ENCODE peak calls at places on chromosomes 13 and 19, in eight cellular contexts. J is IMR-90, F is stomach, C is spleen, Z is OCI-LY7, B is cardiac muscle cell, D is neuronal stem cell, U is hepatocyte. V is an unnamed sample.
A peak's percentile ranks its signal among the peaks of the same experiment; 100 is the strongest.

GRCh38 chr13:30257433-30258099 is 49.8 kb downstream of the KATNAL1 start:
- DNase-seq in F (no peak), J (peak; percentile 9), D (peak; percentile 46), U (peak; percentile 6), Z (peak; percentile 54), B (peak; percentile 75), C (no peak), V (no peak)

GRCh38 chr19:29098863-29099481 is 114.0 kb downstream of the UQCRFS1 start:
- DNase-seq in Z (no peak), B (no peak), C (peak; percentile 49), U (peak; percentile 75), D (no peak), J (peak; percentile 77), F (peak; percentile 31), V (peak; percentile 82)

GRCh38 chr19:34963531-34964406 is at the start of gene ZNF792:
- DNase-seq in D (peak; percentile 40), B (peak; percentile 88), F (peak; percentile 70), C (peak; percentile 90), Z (peak; percentile 70), J (peak; percentile 34), U (peak; percentile 81), V (peak; percentile 89)

GRCh38 chr19:55418185-55418584 is 10.6 kb upstream of the UBE2S start:
- DNase-seq in B (peak; percentile 85), D (peak; percentile 67), J (peak; percentile 91), Z (peak; percentile 76), U (peak; percentile 84), F (peak; percentile 57), C (no peak), V (no peak)

GRCh38 chr13:48571121-48571901 is 38.4 kb upstream of the RCBTB2 start:
- DNase-seq in B (peak; percentile 36), J (peak; percentile 81), D (no peak), C (no peak), F (no peak), Z (peak; percentile 30), U (peak; percentile 38), V (no peak)

GRCh38 chr13:50365683-50366391 is 350.6 kb downstream of the KCNRG start:
- DNase-seq in B (no peak), J (no peak), Z (peak; percentile 56), D (no peak), F (no peak), C (no peak), U (peak; percentile 13), V (no peak)

GRCh38 chr13:66805657-66806056 is 424.5 kb downstream of the PCDH9 start:
- DNase-seq in U (no peak), F (peak; percentile 35), D (no peak), B (no peak), Z (no peak), J (peak; percentile 54), C (no peak), V (peak; percentile 24)

GRCh38 chr19:16371540-16371986 is 46.9 kb downstream of the KLF2 start:
- DNase-seq in J (no peak), C (peak; percentile 98), F (peak; percentile 85), U (no peak), D (no peak), B (no peak), Z (peak; percentile 92), V (peak; percentile 89)

GRCh38 chr19:6415592-6416190 is 8.9 kb downstream of the KHSRP start:
- DNase-seq in Z (no peak), D (no peak), C (no peak), B (no peak), J (no peak), F (no peak), U (no peak), V (no peak)

DNA sequence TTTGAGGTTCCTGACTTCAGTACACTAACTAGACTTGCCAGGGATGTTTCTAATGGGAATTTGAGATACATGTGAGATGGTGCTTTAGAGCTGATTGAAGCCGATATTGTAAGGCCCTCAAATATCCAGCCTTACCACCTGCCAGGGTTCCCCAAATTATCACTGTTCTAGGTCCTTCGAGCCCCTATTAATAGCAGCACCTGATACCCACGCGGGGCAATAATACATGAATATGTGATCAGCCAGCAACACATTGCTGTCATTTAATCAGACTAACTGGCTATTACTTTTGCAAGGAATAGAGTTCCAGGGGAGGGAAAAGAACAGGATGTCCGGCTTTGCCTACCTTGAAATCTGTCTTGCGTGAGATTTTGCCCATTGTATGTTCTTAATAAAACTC is 5.1 kb downstream of the RGCC start:
- DNase-seq in J (no peak), C (no peak), B (no peak), U (no peak), F (no peak), Z (peak; percentile 20), D (no peak), V (no peak)
- H3K4me1 ChIP-seq in J (peaks cover 21% of the 10 kb centered on the region), C (peaks cover 31% of the 10 kb centered on the region), B (no peaks in the 10 kb centered on the region), U (peaks cover 8% of the 10 kb centered on the region), F (peaks cover 27% of the 10 kb centered on the region), Z (peaks cover 73% of the 10 kb centered on the region), D (peaks cover 2% of the 10 kb centered on the region), V (peaks cover 6% of the 10 kb centered on the region)

GRCh38 chr13:113026391-113026910 is 57.4 kb downstream of the MCF2L start:
- DNase-seq in D (no peak), B (no peak), F (no peak), U (no peak), J (no peak), C (no peak), Z (no peak), V (peak; percentile 49)
- H3K9me3 ChIP-seq in D (peaks cover 2% of the 10 kb centered on the region), B (no peaks in the 10 kb centered on the region), F (no peaks in the 10 kb centered on the region), U (no peaks in the 10 kb centered on the region), J (no peaks in the 10 kb centered on the region), C (no peaks in the 10 kb centered on the region), Z (no peaks in the 10 kb centered on the region), V (no peaks in the 10 kb centered on the region)

DNA sequence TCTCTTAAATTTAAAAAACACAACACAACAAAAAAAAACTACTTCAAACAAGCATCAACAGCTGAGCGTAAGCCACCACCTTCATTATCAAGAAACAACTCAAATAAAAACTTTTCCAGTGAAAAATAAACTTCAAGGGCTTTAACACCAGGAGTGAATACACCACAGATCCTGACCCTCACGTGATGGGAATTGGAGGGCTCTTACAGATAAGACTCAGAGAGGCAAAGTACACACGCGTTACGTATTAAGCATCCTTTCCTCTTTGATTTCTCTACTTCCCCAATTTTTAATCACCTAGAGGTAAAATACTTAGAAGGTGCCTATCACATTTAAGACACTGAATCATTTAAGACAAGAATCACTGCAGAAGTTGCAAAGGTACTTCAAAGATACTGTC is 588 bp upstream of the STARD13 start:
- DNase-seq in J (no peak), D (no peak), F (no peak), B (peak; percentile 47), Z (no peak), U (peak; percentile 72), C (no peak), V (no peak)
- H3K4me1 ChIP-seq in J (peaks cover 16% of the 10 kb centered on the region), D (peaks cover 2% of the 10 kb centered on the region), F (peaks cover 61% of the 10 kb centered on the region), B (peaks cover 17% of the 10 kb centered on the region), Z (no peaks in the 10 kb centered on the region), U (peaks cover 19% of the 10 kb centered on the region), C (no peaks in the 10 kb centered on the region), V (peaks cover 3% of the 10 kb centered on the region)

DNA sequence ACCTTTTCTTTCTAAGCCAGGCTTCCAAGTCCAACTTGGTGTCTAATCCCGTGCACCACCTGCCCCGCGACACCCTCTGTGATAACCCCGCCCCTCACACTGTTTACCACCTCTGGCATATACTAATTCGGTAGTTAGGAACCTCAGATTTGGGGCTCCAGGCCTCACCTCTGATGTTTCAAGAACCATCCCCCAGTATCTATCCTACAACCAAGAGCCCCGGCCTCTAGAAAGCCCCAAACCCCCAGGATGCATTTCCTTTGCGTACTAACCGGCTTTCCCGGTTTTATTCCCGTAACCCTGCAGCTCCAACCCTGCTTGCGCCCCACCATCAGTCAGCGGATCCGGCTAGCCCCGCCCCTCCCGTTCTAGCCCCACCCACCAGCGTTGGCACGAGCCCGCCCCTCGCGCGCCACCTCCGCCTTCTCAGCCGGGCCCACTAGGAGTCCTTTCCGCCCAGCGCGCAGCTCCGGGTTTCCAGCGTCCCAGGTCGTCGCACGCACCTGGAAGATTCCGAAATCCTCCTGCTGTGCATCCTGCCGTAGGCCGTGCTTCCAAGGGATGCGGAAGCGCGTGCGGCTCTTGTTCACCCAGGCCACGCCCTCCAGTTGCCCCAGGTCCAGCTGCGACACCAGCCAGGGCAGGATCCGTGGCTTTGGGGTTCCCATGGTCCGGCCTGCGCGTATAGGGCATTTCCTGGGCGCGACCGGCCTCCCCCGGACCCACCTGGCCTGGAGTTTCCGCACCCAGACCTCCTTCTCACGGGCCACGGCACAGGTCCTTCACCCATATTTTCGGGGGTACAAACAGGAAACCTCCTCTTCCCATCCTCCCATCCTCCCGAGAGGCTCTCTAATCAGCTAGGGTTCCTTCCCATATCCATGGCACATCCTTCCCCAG is 1.2 kb downstream of the IRF3 start:
- DNase-seq in B (peak; percentile 89), F (peak; percentile 93), U (peak; percentile 96), C (peak; percentile 97), D (peak; percentile 83), J (peak; percentile 67), Z (peak; percentile 80), V (peak; percentile 89)
- H3K9me3 ChIP-seq in B (no peaks in the 10 kb centered on the region), F (no peaks in the 10 kb centered on the region), U (no peaks in the 10 kb centered on the region), C (no peaks in the 10 kb centered on the region), D (peaks cover 4% of the 10 kb centered on the region), J (no peaks in the 10 kb centered on the region), Z (no peaks in the 10 kb centered on the region), V (no peaks in the 10 kb centered on the region)

DNA sequence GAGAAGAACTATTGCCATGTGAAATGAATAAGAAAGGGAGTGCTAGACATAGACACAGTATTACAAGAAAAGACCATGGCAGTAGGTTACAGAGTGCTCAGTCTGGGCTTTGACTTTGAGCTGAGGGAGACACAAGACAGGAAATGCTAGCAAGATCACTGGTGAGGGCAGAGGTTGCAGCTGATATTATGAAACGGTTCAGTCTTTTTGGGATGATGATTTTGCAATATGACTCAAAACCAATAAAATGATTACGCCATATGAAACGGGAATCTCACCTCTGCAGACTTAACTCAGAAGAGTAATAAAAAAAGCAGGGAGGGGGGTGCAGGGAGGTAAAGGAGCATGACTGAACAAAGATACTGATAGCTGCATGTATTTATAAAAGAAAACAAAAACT is 123.1 kb downstream of the RBM26 start:
- DNase-seq in J (no peak), C (no peak), D (no peak), F (no peak), Z (no peak), B (no peak), U (peak; percentile 35), V (no peak)
- H3K4me1 ChIP-seq in J (no peaks in the 10 kb centered on the region), C (no peaks in the 10 kb centered on the region), D (peaks cover 13% of the 10 kb centered on the region), F (no peaks in the 10 kb centered on the region), Z (no peaks in the 10 kb centered on the region), B (no peaks in the 10 kb centered on the region), U (no peaks in the 10 kb centered on the region), V (no peaks in the 10 kb centered on the region)

GRCh38 chr19:30150626-30151025 is 208.6 kb downstream of the URI1 start:
- DNase-seq in D (no peak), J (no peak), U (no peak), C (peak; percentile 47), Z (no peak), B (no peak), F (no peak), V (no peak)

GRCh38 chr19:30148803-30149202 is 206.8 kb downstream of the URI1 start:
- DNase-seq in J (no peak), C (peak; percentile 66), B (no peak), D (no peak), F (no peak), U (no peak), Z (no peak), V (no peak)

GRCh38 chr19:30152510-30153291 is 210.7 kb downstream of the URI1 start:
- DNase-seq in Z (no peak), U (no peak), C (no peak), D (no peak), F (no peak), J (no peak), B (no peak), V (no peak)

GRCh38 chr19:30149300-30149699 is 207.3 kb downstream of the URI1 start:
- DNase-seq in F (no peak), U (no peak), Z (no peak), C (no peak), J (no peak), D (no peak), B (no peak), V (no peak)

GRCh38 chr19:30151081-30151480 is 209.0 kb downstream of the URI1 start:
- DNase-seq in C (peak; percentile 52), U (no peak), B (no peak), D (no peak), F (no peak), Z (no peak), J (no peak), V (no peak)
- H3K9me3 ChIP-seq in C (no peaks in the 10 kb centered on the region), U (no peaks in the 10 kb centered on the region), B (no peaks in the 10 kb centered on the region), D (no peaks in the 10 kb centered on the region), F (no peaks in the 10 kb centered on the region), Z (no peaks in the 10 kb centered on the region), J (peaks cover 23% of the 10 kb centered on the region), V (no peaks in the 10 kb centered on the region)

V was measured in right cardiac atrium.